ENCODE peak calls at places on chromosomes 3 and 15, in six cellular contexts. R is K562, X is A549, U is GM12878, C is HepG2, Y is NB4. J is an unnamed sample.

GRCh38 chr15:90305932-90306331 is 40.5 kb downstream of the NGRN start:
- DNase-seq in R (no peak), X (no peak), U (no peak), C (no peak), Y (no peak), J (no peak)

GRCh38 chr3:150135321-150135721 is 164.6 kb upstream of the PFN2 start:
- DNase-seq in R (no peak), X (no peak), U (no peak), C (no peak), Y (no peak), J (no peak)

GRCh38 chr15:66595937-66596545 is 30.2 kb upstream of the LCTL start:
- DNase-seq in R (no peak), X (no peak), U (no peak), C (no peak), Y (no peak), J (no peak)

GRCh38 chr3:106609666-106610301 is 741.0 kb upstream of the CBLB start:
- DNase-seq in R (peak), X (peak), U (peak), C (peak), Y (peak), J (peak)

GRCh38 chr15:83365370-83365938 is 81.0 kb upstream of the BNC1 start:
- DNase-seq in R (no peak), X (peak), U (no peak), C (no peak), Y (peak), J (peak)

GRCh38 chr3:42106646-42107045 is 15.5 kb downstream of the TRAK1 start:
- DNase-seq in R (no peak), X (no peak), U (no peak), C (no peak), Y (no peak), J (peak)

GRCh38 chr3:185988080-185988815 is 50.4 kb upstream of the TRA2B start:
- DNase-seq in R (no peak), X (no peak), U (no peak), C (no peak), Y (no peak), J (no peak)

GRCh38 chr3:111012388-111013248 is 59.0 kb upstream of the NECTIN3 start:
- DNase-seq in R (no peak), X (peak), U (no peak), C (peak), Y (peak), J (no peak)

GRCh38 chr3:73432723-73433032 is 192.1 kb downstream of the PDZRN3 start:
- DNase-seq in R (no peak), X (no peak), U (no peak), C (no peak), Y (no peak), J (no peak)

GRCh38 chr3:129593230-129593594 is 13.3 kb downstream of the PLXND1 start:
- DNase-seq in R (no peak), X (no peak), U (no peak), C (no peak), Y (no peak), J (no peak)

GRCh38 chr3:38030126-38031021 is 932 bp upstream of the PLCD1 start:
- DNase-seq in R (peak), X (no peak), U (no peak), C (no peak), Y (no peak), J (no peak)

GRCh38 chr3:105647047-105647446 is 221.8 kb downstream of the CBLB start:
- DNase-seq in R (no peak), X (peak), U (no peak), C (peak), Y (peak), J (peak)

GRCh38 chr3:16721494-16721893 is 116.3 kb upstream of the DAZL start:
- DNase-seq in R (no peak), X (no peak), U (no peak), C (no peak), Y (no peak), J (no peak)

GRCh38 chr3:194140520-194141414 is 4.8 kb downstream of the HES1 start:
- DNase-seq in R (peak), X (peak), U (no peak), C (peak), Y (peak), J (peak)

GRCh38 chr15:67067161-67067853 is 1.9 kb downstream of the SMAD3 start:
- DNase-seq in R (no peak), X (no peak), U (no peak), C (no peak), Y (no peak), J (peak)

GRCh38 chr3:86673981-86674380 is 317.0 kb downstream of the VGLL3 start:
- DNase-seq in R (no peak), X (no peak), U (no peak), C (no peak), Y (no peak), J (no peak)

GRCh38 chr3:125165948-125166553 is 46.5 kb downstream of the SLC12A8 start:
- DNase-seq in R (no peak), X (no peak), U (no peak), C (no peak), Y (no peak), J (no peak)

GRCh38 chr3:125166581-125166980 is 46.0 kb downstream of the SLC12A8 start:
- DNase-seq in R (no peak), X (no peak), U (no peak), C (no peak), Y (no peak), J (no peak)

GRCh38 chr3:125165189-125165947 is 47.2 kb downstream of the SLC12A8 start:
- DNase-seq in R (no peak), X (peak), U (no peak), C (peak), Y (no peak), J (peak)

GRCh38 chr3:125161607-125162219 is 50.8 kb downstream of the SLC12A8 start:
- DNase-seq in R (no peak), X (no peak), U (no peak), C (no peak), Y (no peak), J (no peak)

DNA sequence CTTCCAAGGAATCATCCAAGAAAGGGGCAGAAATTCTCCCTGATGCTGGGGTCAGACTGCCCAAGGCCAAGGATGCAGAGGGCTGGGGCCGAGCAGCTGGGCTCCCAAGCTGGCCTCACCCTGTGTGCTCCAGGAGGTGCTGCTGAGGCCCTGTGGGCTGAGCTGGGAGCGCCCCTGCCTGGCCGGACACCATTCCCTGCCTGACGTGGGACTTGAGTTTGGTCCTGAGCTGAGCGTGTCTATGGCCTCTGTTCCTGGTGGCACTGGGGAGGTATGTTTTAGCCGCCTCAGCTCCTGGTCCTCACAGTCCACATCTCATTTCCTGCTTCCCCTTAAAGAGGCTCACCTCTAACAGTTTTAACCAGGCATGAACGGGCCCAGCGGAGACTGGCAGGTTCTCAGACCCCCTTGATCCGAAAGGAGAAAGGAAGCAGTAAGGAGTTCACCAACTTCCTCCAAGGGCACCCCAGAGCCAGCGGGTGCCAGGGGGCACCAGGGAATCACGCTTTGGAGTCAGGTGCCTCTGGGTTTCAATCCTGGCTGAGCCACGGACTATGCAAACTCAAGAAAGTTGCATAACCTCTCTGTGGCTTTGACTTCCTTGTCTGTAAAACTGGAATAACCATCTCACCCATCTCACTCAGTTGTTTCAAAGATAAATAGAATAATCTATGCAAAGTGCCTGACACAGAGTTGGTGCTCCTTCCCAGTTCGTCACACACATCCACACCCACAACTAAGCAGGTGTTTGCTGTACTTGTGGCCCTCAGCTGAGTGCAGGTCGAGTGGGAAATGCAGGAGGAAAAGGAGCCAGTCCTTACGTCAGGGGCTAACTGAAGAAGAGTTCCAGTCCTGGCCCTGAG is 48.6 kb downstream of the SLC12A8 start:
- DNase-seq in R (peak), X (peak), U (no peak), C (peak), Y (peak), J (peak)
- TF ChIP-seq MYC in R (no peak), X (no peak), U (no peak), C (no peak), Y (no peak), J (no peak)

DNA sequence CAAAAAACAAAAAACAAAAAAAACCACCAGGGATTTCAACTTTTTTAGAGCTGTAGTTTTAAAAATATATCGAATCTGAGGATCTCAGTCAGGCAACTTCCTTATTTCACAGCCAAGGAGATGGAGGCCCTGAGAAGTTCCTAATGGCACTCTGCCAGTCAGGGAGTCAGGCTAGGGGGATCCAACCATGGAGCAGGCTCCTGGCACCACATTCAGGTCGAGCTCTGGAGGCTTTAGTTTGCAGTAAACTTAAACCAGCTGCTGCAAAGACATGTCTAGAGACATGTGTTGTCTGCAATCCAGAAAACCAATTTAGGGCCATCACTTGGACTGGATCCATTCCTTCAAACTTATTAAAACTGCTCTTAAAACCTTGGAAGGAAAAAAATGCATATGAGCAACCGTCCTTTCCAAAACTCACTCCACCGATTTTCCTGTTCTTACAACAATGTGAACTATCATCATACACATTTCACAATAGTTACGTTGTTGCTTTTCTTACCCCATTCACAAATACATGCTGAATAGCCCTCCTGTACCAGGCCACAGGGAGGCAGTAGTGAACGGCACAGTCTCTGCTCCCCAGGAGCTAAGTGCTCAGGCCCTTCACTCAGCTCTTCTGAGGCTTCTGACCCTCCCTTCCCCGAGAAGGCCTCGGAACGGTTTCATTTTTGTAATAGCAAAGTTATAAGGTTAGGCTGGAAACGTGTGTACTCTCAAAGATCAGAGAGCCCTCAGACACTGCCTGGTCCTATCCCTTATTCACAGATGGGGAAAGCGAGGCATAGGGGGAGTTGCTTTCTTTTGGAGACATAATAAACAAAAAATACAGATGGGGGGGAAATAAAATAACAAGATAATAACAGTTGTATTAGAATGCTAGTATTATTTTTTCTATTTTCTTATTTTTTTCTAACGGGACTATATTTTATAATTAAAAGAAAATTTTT is 20.1 kb downstream of the RFT1 start:
- DNase-seq in R (peak), X (peak), U (no peak), C (peak), Y (peak), J (peak)
- TF ChIP-seq MYC in R (no peak), X (no peak), U (no peak), C (no peak), Y (no peak), J (no peak)

GRCh38 chr15:31108836-31109235 is 7.3 kb upstream of the TRPM1 start:
- DNase-seq in R (no peak), X (no peak), U (no peak), C (no peak), Y (no peak), J (no peak)
- TF ChIP-seq MYC in R (no peak), X (no peak), U (no peak), C (no peak), Y (no peak), J (no peak)

GRCh38 chr3:123719785-123720531 is 135.1 kb upstream of the HACD2 start:
- DNase-seq in R (no peak), X (no peak), U (no peak), C (no peak), Y (no peak), J (no peak)
- TF ChIP-seq MYC in R (no peak), X (no peak), U (no peak), C (no peak), Y (no peak), J (no peak)

GRCh38 chr3:117068301-117068700 is 358.7 kb downstream of the TUSC7 start:
- DNase-seq in R (no peak), X (no peak), U (no peak), C (no peak), Y (no peak), J (no peak)
- TF ChIP-seq MYC in R (no peak), X (no peak), U (no peak), C (no peak), Y (no peak), J (no peak)

GRCh38 chr3:79654019-79654418 is 113.8 kb downstream of the ROBO1 start:
- DNase-seq in R (no peak), X (no peak), U (no peak), C (no peak), Y (no peak), J (no peak)
- TF ChIP-seq MYC in R (no peak), X (no peak), U (no peak), C (no peak), Y (no peak), J (no peak)

DNA sequence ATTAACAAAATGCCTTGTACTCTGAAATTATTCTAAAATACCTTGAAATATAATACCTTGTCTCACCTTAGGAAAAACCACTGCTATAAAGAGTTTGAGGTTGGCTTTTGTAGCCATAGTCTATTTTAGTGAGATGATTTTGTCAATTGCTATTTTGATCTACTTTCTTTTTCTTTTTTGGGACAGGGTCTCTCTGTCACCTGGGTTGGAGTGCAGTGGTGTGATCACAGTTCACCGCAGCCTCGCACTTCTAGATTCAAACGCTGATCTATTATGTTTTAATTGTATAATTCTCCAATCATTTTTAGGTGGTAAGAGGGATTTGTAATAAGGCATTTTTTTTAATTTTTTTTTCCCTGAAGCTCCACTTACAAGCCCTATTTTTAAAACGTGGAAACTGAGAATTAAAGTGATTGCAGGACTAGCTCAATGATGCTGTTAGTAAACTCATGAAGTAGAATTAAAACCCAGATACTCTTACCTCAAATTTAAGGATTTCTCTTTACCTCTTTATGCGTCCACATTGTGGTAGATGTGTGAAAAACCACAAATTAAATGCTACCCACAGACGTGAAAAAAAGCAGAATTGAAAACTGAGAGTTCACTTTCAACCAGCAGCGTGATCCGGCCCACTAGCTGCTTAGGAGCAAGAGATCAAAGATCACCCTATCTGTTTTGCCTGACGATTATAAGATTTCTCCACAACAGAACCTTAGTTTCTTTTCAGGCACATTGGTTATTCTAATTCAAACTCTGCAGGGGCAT is 384.2 kb downstream of the CGGBP1 start:
- DNase-seq in R (no peak), X (no peak), U (peak), C (no peak), Y (no peak), J (no peak)
- TF ChIP-seq MYC in R (no peak), X (no peak), U (no peak), C (no peak), Y (no peak), J (no peak)